ENCODE peak calls at places on chromosomes 1 and 21, in five cellular contexts. R is erythroblast, B is SJSA1, N is T-helper 17 cell, P is HuH-7.5. J is an unnamed sample.

GRCh38 chr1:43367026-43367903 is 546 bp downstream of the ELOVL1 start:
- DNase-seq in R (peak), B (peak), N (no peak), P (peak), J (peak)

GRCh38 chr1:90510143-90510542 is 207.0 kb downstream of the BARHL2 start:
- DNase-seq in R (no peak), B (no peak), N (no peak), P (no peak), J (no peak)

GRCh38 chr1:229035748-229036082 is 235.2 kb upstream of the RAB4A start:
- DNase-seq in R (no peak), B (no peak), N (no peak), P (no peak), J (no peak)

GRCh38 chr1:20829531-20829930 is 42.4 kb upstream of the HP1BP3 start:
- DNase-seq in R (no peak), B (no peak), N (no peak), P (no peak), J (no peak)

GRCh38 chr1:102897537-102897936 is 210.8 kb downstream of the COL11A1 start:
- DNase-seq in R (no peak), B (peak), N (no peak), P (no peak), J (no peak)

GRCh38 chr1:116403506-116404136 is 30.6 kb downstream of the ATP1A1 start:
- DNase-seq in R (no peak), B (no peak), N (no peak), P (no peak), J (no peak)

GRCh38 chr21:35294231-35294898 is 245.3 kb upstream of the RUNX1 start:
- DNase-seq in R (no peak), B (no peak), N (no peak), P (no peak), J (no peak)

GRCh38 chr1:94929816-94930215 is 2.9 kb upstream of the CNN3 start:
- DNase-seq in R (no peak), B (no peak), N (no peak), P (no peak), J (no peak)

GRCh38 chr1:84776639-84777038 is 86.4 kb upstream of the SSX2IP start:
- DNase-seq in R (no peak), B (no peak), N (no peak), P (no peak), J (no peak)

GRCh38 chr1:225811622-225812487 is 1.9 kb downstream of the EPHX1 start:
- DNase-seq in R (peak), B (no peak), N (no peak), P (no peak), J (peak)

GRCh38 chr1:228309548-228310067 is 97.0 kb downstream of the TRIM11 start:
- DNase-seq in R (no peak), B (no peak), N (peak), P (no peak), J (no peak)

GRCh38 chr1:111720977-111721670 is 18.1 kb downstream of the INKA2 start:
- DNase-seq in R (no peak), B (no peak), N (no peak), P (no peak), J (no peak)

GRCh38 chr1:162847839-162848453 is 13.0 kb downstream of the CCDC190 start:
- DNase-seq in R (peak), B (peak), N (peak), P (peak), J (peak)

GRCh38 chr1:200376521-200376920 is 33.3 kb downstream of the ZNF281 start:
- DNase-seq in R (peak), B (no peak), N (no peak), P (no peak), J (peak)

GRCh38 chr21:43959231-43960041 is 52.7 kb upstream of the TRAPPC10 start:
- DNase-seq in R (no peak), B (no peak), N (no peak), P (no peak), J (no peak)

GRCh38 chr1:62800825-62801306 is 16.9 kb downstream of the ATG4C start:
- DNase-seq in R (no peak), B (peak), N (no peak), P (no peak), J (peak)

GRCh38 chr21:17797967-17798366 is 21.2 kb downstream of the C21orf91 start:
- DNase-seq in R (no peak), B (no peak), N (no peak), P (no peak), J (no peak)

GRCh38 chr21:38945536-38946245 is 140.0 kb downstream of the ETS2 start:
- DNase-seq in R (no peak), B (peak), N (no peak), P (no peak), J (no peak)

GRCh38 chr1:79364896-79365295 is 358.4 kb upstream of the ADGRL4 start:
- DNase-seq in R (no peak), B (no peak), N (no peak), P (no peak), J (no peak)

GRCh38 chr1:17170571-17170970 is 34.4 kb upstream of the PADI1 start:
- DNase-seq in R (no peak), B (peak), N (no peak), P (no peak), J (no peak)

GRCh38 chr1:204127597-204128242 is 24.1 kb downstream of the ETNK2 start:
- DNase-seq in R (peak), B (peak), N (no peak), P (peak), J (peak)

GRCh38 chr1:226436855-226437491 is 29.1 kb upstream of the PARP1 start:
- DNase-seq in R (no peak), B (no peak), N (no peak), P (no peak), J (no peak)

GRCh38 chr1:153125536-153125935 is 12.2 kb upstream of the SPRR2F start:
- DNase-seq in R (no peak), B (no peak), N (no peak), P (no peak), J (no peak)

GRCh38 chr1:38029725-38030511 is 16.7 kb downstream of the POU3F1 start:
- DNase-seq in R (no peak), B (peak), N (no peak), P (no peak), J (peak)

GRCh38 chr1:108199781-108200626 is at the start of gene SLC25A24:
- DNase-seq in R (peak), B (peak), N (peak), P (peak), J (no peak)

GRCh38 chr21:34202553-34203332 is 129.4 kb downstream of the MRPS6 start:
- DNase-seq in R (no peak), B (no peak), N (no peak), P (no peak), J (no peak)

GRCh38 chr1:37391181-37391949 is 83.0 kb upstream of the ZC3H12A start:
- DNase-seq in R (peak), B (no peak), N (no peak), P (no peak), J (no peak)

GRCh38 chr1:153364181-153364580 is 6.5 kb downstream of the S100A9 start:
- DNase-seq in R (no peak), B (no peak), N (no peak), P (no peak), J (no peak)

GRCh38 chr1:198892065-198892464 is 253.2 kb downstream of the PTPRC start:
- DNase-seq in R (no peak), B (peak), N (no peak), P (no peak), J (no peak)

GRCh38 chr21:39430457-39430856 is 15.1 kb downstream of the LCA5L start:
- DNase-seq in R (no peak), B (no peak), N (no peak), P (no peak), J (peak)

GRCh38 chr1:33410091-33410701 is 20.7 kb downstream of the PHC2 start:
- DNase-seq in R (no peak), B (no peak), N (no peak), P (no peak), J (no peak)

J was measured in OCI-M1.